ENCODE peak calls at places on chromosomes 16 and 17, in eight cellular contexts. B is breast epithelium, I is Panc1, R is HCT116, P is transverse colon, O is K562, Q is spleen, X is stomach. L is an unnamed sample.

GRCh38 chr16:13633381-13633861 is 286.5 kb upstream of the ERCC4 start:
- DNase-seq in B (no peak), I (no peak), R (no peak), P (no peak), O (no peak), Q (no peak), X (no peak), L (no peak)

GRCh38 chr17:33929181-33929724 is 325.8 kb upstream of the CCL2 start:
- DNase-seq in B (no peak), I (no peak), R (no peak), P (no peak), O (no peak), Q (no peak), X (no peak), L (peak)

GRCh38 chr17:4900231-4901107 is 1.1 kb downstream of the C17orf107 start:
- DNase-seq in B (no peak), I (no peak), R (no peak), P (peak), O (no peak), Q (peak), X (peak), L (peak)

GRCh38 chr16:19524866-19525723 is 1.4 kb downstream of the CCP110 start:
- DNase-seq in B (no peak), I (no peak), R (no peak), P (no peak), O (no peak), Q (no peak), X (no peak), L (peak)

GRCh38 chr16:71367243-71367976 is 8.9 kb downstream of the CALB2 start:
- DNase-seq in B (no peak), I (no peak), R (peak), P (peak), O (peak), Q (no peak), X (peak), L (peak)

GRCh38 chr17:44529864-44530263 is 26.7 kb upstream of the GPATCH8 start:
- DNase-seq in B (no peak), I (no peak), R (no peak), P (no peak), O (no peak), Q (no peak), X (no peak), L (no peak)

GRCh38 chr17:36978810-36979584 is 30.2 kb downstream of the AATF start:
- DNase-seq in B (no peak), I (no peak), R (no peak), P (no peak), O (no peak), Q (no peak), X (no peak), L (no peak)

GRCh38 chr17:73057196-73057595 is 35.3 kb downstream of the SLC39A11 start:
- DNase-seq in B (no peak), I (no peak), R (no peak), P (no peak), O (no peak), Q (no peak), X (no peak), L (no peak)

GRCh38 chr17:14325618-14326167 is 24.8 kb downstream of the HS3ST3B1 start:
- DNase-seq in B (no peak), I (no peak), R (no peak), P (no peak), O (no peak), Q (no peak), X (no peak), L (no peak)

GRCh38 chr16:23280483-23280967 is 21.6 kb upstream of the SCNN1B start:
- DNase-seq in B (no peak), I (no peak), R (no peak), P (no peak), O (no peak), Q (no peak), X (no peak), L (no peak)

GRCh38 chr16:78598186-78598585 is 498.7 kb downstream of the WWOX start:
- DNase-seq in B (no peak), I (no peak), R (no peak), P (no peak), O (no peak), Q (no peak), X (no peak), L (no peak)

GRCh38 chr16:89695086-89695874 is 6.2 kb downstream of the SPATA2L start:
- DNase-seq in B (no peak), I (no peak), R (no peak), P (no peak), O (peak), Q (peak), X (no peak), L (no peak)

GRCh38 chr16:59593256-59593655 is 859.1 kb upstream of the GOT2 start:
- DNase-seq in B (no peak), I (no peak), R (no peak), P (no peak), O (no peak), Q (no peak), X (no peak), L (no peak)

GRCh38 chr17:42422412-42422957 is 571 bp downstream of the CAVIN1 start:
- DNase-seq in B (peak), I (no peak), R (no peak), P (no peak), O (peak), Q (peak), X (peak), L (peak)

GRCh38 chr17:57521606-57522435 is 223.3 kb downstream of the CCDC182 start:
- DNase-seq in B (no peak), I (no peak), R (no peak), P (no peak), O (no peak), Q (no peak), X (no peak), L (no peak)

GRCh38 chr16:81899601-81900000 is 111.7 kb downstream of the SDR42E1 start:
- DNase-seq in B (no peak), I (no peak), R (no peak), P (no peak), O (no peak), Q (no peak), X (no peak), L (no peak)

GRCh38 chr16:83023011-83023410 is 396.2 kb downstream of the CDH13 start:
- DNase-seq in B (no peak), I (no peak), R (no peak), P (no peak), O (no peak), Q (no peak), X (no peak), L (no peak)

GRCh38 chr17:63696381-63696961 is 3.5 kb downstream of the LIMD2 start:
- DNase-seq in B (no peak), I (no peak), R (peak), P (peak), O (peak), Q (peak), X (peak), L (peak)

GRCh38 chr16:71883193-71883848 is 661 bp downstream of the ZNF821 start:
- DNase-seq in B (no peak), I (no peak), R (no peak), P (peak), O (peak), Q (peak), X (no peak), L (peak)

GRCh38 chr16:89199241-89200123 is 855 bp downstream of the SLC22A31 start:
- DNase-seq in B (no peak), I (no peak), R (no peak), P (no peak), O (no peak), Q (peak), X (no peak), L (no peak)

GRCh38 chr17:65559802-65560627 is 1.4 kb downstream of the AXIN2 start:
- DNase-seq in B (no peak), I (no peak), R (no peak), P (peak), O (peak), Q (peak), X (peak), L (peak)

GRCh38 chr17:61398721-61399130 is 917 bp upstream of the TBX2 start:
- DNase-seq in B (no peak), I (no peak), R (no peak), P (no peak), O (no peak), Q (no peak), X (no peak), L (no peak)

GRCh38 chr17:59341922-59342321 is 10.5 kb downstream of the YPEL2 start:
- DNase-seq in B (no peak), I (no peak), R (no peak), P (no peak), O (no peak), Q (no peak), X (no peak), L (no peak)

GRCh38 chr16:86575754-86576557 is 2.4 kb upstream of the FOXL1 start:
- DNase-seq in B (no peak), I (no peak), R (peak), P (peak), O (peak), Q (peak), X (peak), L (peak)

GRCh38 chr17:46868689-46869187 is 17.4 kb downstream of the WNT9B start:
- DNase-seq in B (no peak), I (no peak), R (no peak), P (no peak), O (no peak), Q (no peak), X (no peak), L (no peak)

GRCh38 chr16:57268804-57269800 is 15.4 kb downstream of the PLLP start:
- DNase-seq in B (no peak), I (no peak), R (no peak), P (peak), O (peak), Q (no peak), X (peak), L (no peak)

GRCh38 chr17:59643159-59643857 is 23.6 kb downstream of the CLTC start:
- DNase-seq in B (no peak), I (no peak), R (no peak), P (no peak), O (no peak), Q (no peak), X (no peak), L (peak)

GRCh38 chr17:40076595-40076994 is 13.8 kb downstream of the THRA start:
- DNase-seq in B (no peak), I (no peak), R (no peak), P (no peak), O (no peak), Q (no peak), X (no peak), L (no peak)

GRCh38 chr17:40074175-40074512 is 11.4 kb downstream of the THRA start:
- DNase-seq in B (no peak), I (no peak), R (no peak), P (no peak), O (no peak), Q (no peak), X (no peak), L (no peak)

GRCh38 chr17:40075216-40076100 is 12.7 kb downstream of the THRA start:
- DNase-seq in B (peak), I (no peak), R (no peak), P (peak), O (peak), Q (peak), X (peak), L (peak)

GRCh38 chr17:40074871-40075215 is 12.1 kb downstream of the THRA start:
- DNase-seq in B (no peak), I (no peak), R (no peak), P (no peak), O (no peak), Q (no peak), X (no peak), L (no peak)

GRCh38 chr17:40076101-40076498 is 13.3 kb downstream of the THRA start:
- DNase-seq in B (no peak), I (no peak), R (no peak), P (no peak), O (no peak), Q (no peak), X (no peak), L (no peak)
- H3K4me3 ChIP-seq in B (peak), I (no peak), R (no peak), P (no peak), O (no peak), Q (no peak), X (no peak), L (no peak)

GRCh38 chr16:25716186-25716585 is 24.4 kb downstream of the HS3ST4 start:
- DNase-seq in B (no peak), I (no peak), R (no peak), P (no peak), O (no peak), Q (no peak), X (no peak), L (peak)
- TF ChIP-seq POLR2AphosphoS5 in B (no peak), I (no peak), R (no peak), P (no peak), O (no peak), Q (no peak), X (no peak), L (no peak)

GRCh38 chr16:21666772-21667171 is 3.0 kb downstream of the OTOA start:
- DNase-seq in B (no peak), I (no peak), R (no peak), P (no peak), O (no peak), Q (no peak), X (no peak), L (peak)
- H3K4me3 ChIP-seq in B (no peak), I (no peak), R (no peak), P (no peak), O (no peak), Q (no peak), X (no peak), L (no peak)

GRCh38 chr17:16439867-16440351 is 24.5 kb downstream of the TRPV2 start:
- DNase-seq in B (no peak), I (no peak), R (no peak), P (no peak), O (no peak), Q (no peak), X (no peak), L (no peak)
- TF ChIP-seq POLR2AphosphoS5 in B (no peak), I (no peak), R (no peak), P (no peak), O (no peak), Q (no peak), X (no peak), L (peak)

GRCh38 chr16:17544785-17545184 is 74.0 kb upstream of the XYLT1 start:
- DNase-seq in B (no peak), I (no peak), R (peak), P (no peak), O (peak), Q (no peak), X (no peak), L (peak)
- H3K4me3 ChIP-seq in B (no peak), I (no peak), R (no peak), P (no peak), O (no peak), Q (no peak), X (no peak), L (no peak)

DNA sequence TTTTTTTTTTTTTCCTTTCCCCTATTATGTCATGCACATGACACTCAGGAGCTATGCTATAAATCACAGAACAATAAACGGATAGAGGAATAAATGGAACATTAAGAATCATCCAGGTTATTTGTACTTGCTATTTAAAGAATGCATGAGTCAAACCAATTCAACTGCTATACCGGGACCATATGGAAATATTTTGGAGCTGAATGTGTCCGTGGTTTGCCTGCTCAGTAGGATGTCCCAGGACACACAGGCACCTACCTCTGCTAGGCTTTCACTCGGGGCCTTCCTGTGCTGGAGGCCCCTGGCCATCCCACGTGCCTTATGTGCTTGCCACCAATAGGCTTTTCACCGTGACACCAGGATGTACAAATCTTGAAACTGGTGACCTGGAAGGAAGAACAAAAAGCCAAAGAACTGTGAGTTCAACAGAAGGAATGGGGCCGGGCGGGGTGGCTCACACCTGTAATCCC is 15.3 kb upstream of the SEC14L1 start:
- DNase-seq in B (no peak), I (peak), R (peak), P (no peak), O (no peak), Q (no peak), X (no peak), L (no peak)
- TF ChIP-seq POLR2AphosphoS5 in B (no peak), I (peak), R (peak), P (no peak), O (no peak), Q (no peak), X (no peak), L (no peak)

GRCh38 chr16:727291-727977 is 528 bp downstream of the HAGHL start:
- DNase-seq in B (no peak), I (no peak), R (no peak), P (peak), O (peak), Q (peak), X (no peak), L (peak)

GRCh38 chr16:725041-725376 is 1.2 kb downstream of the CCDC78 start:
- DNase-seq in B (no peak), I (no peak), R (no peak), P (no peak), O (no peak), Q (no peak), X (no peak), L (no peak)

GRCh38 chr16:725463-726187 is 618 bp downstream of the CCDC78 start:
- DNase-seq in B (no peak), I (no peak), R (no peak), P (no peak), O (no peak), Q (peak), X (no peak), L (no peak)

GRCh38 chr16:726438-727290 is at the start of the genes CCDC78 and HAGHL:
- DNase-seq in B (no peak), I (no peak), R (no peak), P (peak), O (peak), Q (peak), X (peak), L (peak)

GRCh38 chr16:726188-726437 is 130 bp downstream of the CCDC78 start:
- DNase-seq in B (no peak), I (no peak), R (no peak), P (no peak), O (no peak), Q (no peak), X (no peak), L (no peak)
- H3K4me3 ChIP-seq in B (peak), I (peak), R (peak), P (no peak), O (no peak), Q (no peak), X (no peak), L (peak)

GRCh38 chr16:67658849-67659674 is 998 bp downstream of the ACD start:
- DNase-seq in B (no peak), I (no peak), R (no peak), P (no peak), O (peak), Q (no peak), X (no peak), L (no peak)

GRCh38 chr16:67661864-67662652 is 1.3 kb downstream of the PARD6A start:
- DNase-seq in B (no peak), I (no peak), R (no peak), P (no peak), O (no peak), Q (peak), X (no peak), L (no peak)

GRCh38 chr16:67659675-67660563 is at the start of gene ACD:
- DNase-seq in B (peak), I (peak), R (peak), P (peak), O (peak), Q (peak), X (peak), L (peak)

GRCh38 chr16:67661101-67661661 is 421 bp downstream of the PARD6A start:
- DNase-seq in B (no peak), I (no peak), R (no peak), P (no peak), O (no peak), Q (peak), X (no peak), L (peak)

GRCh38 chr16:67660564-67661028 is at the start of gene PARD6A:
- DNase-seq in B (peak), I (peak), R (peak), P (peak), O (peak), Q (peak), X (peak), L (peak)
- TF ChIP-seq POLR2AphosphoS5 in B (no peak), I (no peak), R (no peak), P (no peak), O (no peak), Q (peak), X (peak), L (peak)

GRCh38 chr16:28933176-28933575 is 1.4 kb downstream of the CD19 start:
- DNase-seq in B (no peak), I (no peak), R (no peak), P (no peak), O (no peak), Q (no peak), X (no peak), L (no peak)
- H3K4me3 ChIP-seq in B (no peak), I (no peak), R (no peak), P (no peak), O (no peak), Q (peak), X (no peak), L (no peak)